ENCODE peak calls at places on chromosomes 2 and 18, in four cellular contexts. One of them, this sample, is unnamed.

GRCh38 chr2:219384872-219385271 is 2.8 kb downstream of the DNPEP start:
- DNase-seq in K562: no peak
- DNase-seq in WTC11: no peak
- DNase-seq in HepG2: no peak
- DNase-seq in this sample: no peak

GRCh38 chr2:232478571-232479340 is 8.9 kb downstream of the ECEL1 start:
- DNase-seq in WTC11: no peak
- DNase-seq in HepG2: no peak
- DNase-seq in K562: no peak
- DNase-seq in this sample: no peak

GRCh38 chr2:235021752-235022151 is 69.9 kb downstream of the SH3BP4 start:
- DNase-seq in HepG2: no peak
- DNase-seq in K562: no peak
- DNase-seq in WTC11: no peak
- DNase-seq in this sample: peak; percentile 34

GRCh38 chr2:177392373-177393246 is at the start of gene AGPS:
- DNase-seq in HepG2: peak; percentile 73
- DNase-seq in K562: peak; percentile 94
- DNase-seq in WTC11: peak; percentile 79
- DNase-seq in this sample: peak; percentile 80

GRCh38 chr2:108538000-108538625 is 3.8 kb downstream of the LIMS1 start:
- DNase-seq in WTC11: no peak
- DNase-seq in K562: no peak
- DNase-seq in HepG2: no peak
- DNase-seq in this sample: no peak

GRCh38 chr2:85468096-85468703 is 49.7 kb downstream of the SH2D6 start:
- DNase-seq in WTC11: no peak
- DNase-seq in K562: peak; percentile 21
- DNase-seq in HepG2: peak; percentile 44
- DNase-seq in this sample: no peak

GRCh38 chr2:27320958-27321543 is 1.8 kb downstream of the MPV17 start:
- DNase-seq in K562: peak; percentile 90
- DNase-seq in HepG2: peak; percentile 99
- DNase-seq in WTC11: peak; percentile 37
- DNase-seq in this sample: peak; percentile 98

GRCh38 chr2:2466534-2466933 is 135.5 kb upstream of the MYT1L start:
- DNase-seq in K562: no peak
- DNase-seq in HepG2: no peak
- DNase-seq in WTC11: no peak
- DNase-seq in this sample: no peak

GRCh38 chr2:26542194-26542455 is 64.2 kb upstream of the OTOF start:
- DNase-seq in HepG2: no peak
- DNase-seq in WTC11: no peak
- DNase-seq in K562: no peak
- DNase-seq in this sample: no peak

GRCh38 chr2:204019572-204020501 is 83.3 kb downstream of the ICOS start:
- DNase-seq in K562: no peak
- DNase-seq in HepG2: no peak
- DNase-seq in WTC11: no peak
- DNase-seq in this sample: peak; percentile 30

GRCh38 chr18:80154293-80154692 is 45.2 kb downstream of the ADNP2 start:
- DNase-seq in WTC11: peak; percentile 51
- DNase-seq in HepG2: peak; percentile 30
- DNase-seq in K562: peak; percentile 35
- DNase-seq in this sample: peak; percentile 42

GRCh38 chr2:137228566-137228965 is 463.2 kb downstream of the THSD7B start:
- DNase-seq in HepG2: no peak
- DNase-seq in WTC11: no peak
- DNase-seq in K562: no peak
- DNase-seq in this sample: no peak

GRCh38 chr2:129801575-129801974 is 177.9 kb upstream of the RAB6C start:
- DNase-seq in HepG2: no peak
- DNase-seq in K562: no peak
- DNase-seq in WTC11: no peak
- DNase-seq in this sample: peak; percentile 11

GRCh38 chr2:120939595-120940318 is 204.1 kb downstream of the GLI2 start:
- DNase-seq in HepG2: no peak
- DNase-seq in K562: peak; percentile 65
- DNase-seq in WTC11: no peak
- DNase-seq in this sample: peak; percentile 56

GRCh38 chr2:54350422-54350821 is 94.4 kb upstream of the TSPYL6 start:
- DNase-seq in K562: no peak
- DNase-seq in HepG2: no peak
- DNase-seq in WTC11: no peak
- DNase-seq in this sample: no peak

GRCh38 chr2:64651590-64651989 is 2.1 kb downstream of the SERTAD2 start:
- DNase-seq in K562: peak; percentile 32
- DNase-seq in HepG2: no peak
- DNase-seq in WTC11: no peak
- DNase-seq in this sample: no peak

GRCh38 chr2:238501311-238501710 is 74.6 kb downstream of the ASB1 start:
- DNase-seq in WTC11: no peak
- DNase-seq in HepG2: no peak
- DNase-seq in K562: no peak
- DNase-seq in this sample: no peak

GRCh38 chr18:65852273-65852672 is 101.5 kb downstream of the CDH7 start:
- DNase-seq in K562: no peak
- DNase-seq in HepG2: no peak
- DNase-seq in WTC11: no peak
- DNase-seq in this sample: no peak

GRCh38 chr2:38146302-38146916 is 70.5 kb upstream of the CYP1B1 start:
- DNase-seq in K562: peak; percentile 71
- DNase-seq in WTC11: no peak
- DNase-seq in HepG2: no peak
- DNase-seq in this sample: peak; percentile 41

GRCh38 chr2:189613650-189614420 is 33.2 kb upstream of the SLC40A1 start:
- DNase-seq in WTC11: no peak
- DNase-seq in K562: no peak
- DNase-seq in HepG2: no peak
- DNase-seq in this sample: peak; percentile 37

GRCh38 chr2:13666582-13667414 is 950.1 kb downstream of the TRIB2 start:
- DNase-seq in WTC11: no peak
- DNase-seq in HepG2: no peak
- DNase-seq in K562: no peak
- DNase-seq in this sample: no peak

GRCh38 chr2:222561817-222562424 is 94.0 kb downstream of the FARSB start:
- DNase-seq in HepG2: peak; percentile 41
- DNase-seq in K562: peak; percentile 58
- DNase-seq in WTC11: peak; percentile 56
- DNase-seq in this sample: peak; percentile 53

GRCh38 chr2:167509585-167509984 is 621.3 kb downstream of the XIRP2 start:
- DNase-seq in HepG2: peak; percentile 60
- DNase-seq in WTC11: no peak
- DNase-seq in K562: no peak
- DNase-seq in this sample: no peak

GRCh38 chr2:237143676-237144440 is 58.2 kb downstream of the COPS8 start:
- DNase-seq in WTC11: no peak
- DNase-seq in K562: no peak
- DNase-seq in HepG2: no peak
- DNase-seq in this sample: no peak

GRCh38 chr2:162245737-162246136 is 2.5 kb upstream of the FAP start:
- DNase-seq in HepG2: no peak
- DNase-seq in WTC11: no peak
- DNase-seq in K562: no peak
- DNase-seq in this sample: no peak

GRCh38 chr2:222319576-222320440 is 21.0 kb upstream of the PAX3 start:
- DNase-seq in K562: no peak
- DNase-seq in HepG2: no peak
- DNase-seq in WTC11: peak; percentile 71
- DNase-seq in this sample: no peak

GRCh38 chr2:180625006-180625844 is 355.2 kb upstream of the UBE2E3 start:
- DNase-seq in WTC11: no peak
- DNase-seq in HepG2: no peak
- DNase-seq in K562: no peak
- DNase-seq in this sample: no peak

GRCh38 chr2:186422226-186422625 is 63.8 kb upstream of the ZC3H15 start:
- DNase-seq in K562: no peak
- DNase-seq in HepG2: no peak
- DNase-seq in WTC11: no peak
- DNase-seq in this sample: no peak

GRCh38 chr2:26941486-26941885 is 29.0 kb upstream of the MAPRE3 start:
- DNase-seq in K562: no peak
- DNase-seq in WTC11: no peak
- DNase-seq in HepG2: no peak
- DNase-seq in this sample: no peak

GRCh38 chr2:241129086-241129871 is 20.0 kb downstream of the PASK start:
- DNase-seq in WTC11: no peak
- DNase-seq in K562: no peak
- DNase-seq in HepG2: no peak
- DNase-seq in this sample: no peak

GRCh38 chr2:24920813-24921441 is 890 bp upstream of the ADCY3 start:
- DNase-seq in HepG2: peak; percentile 21
- DNase-seq in WTC11: peak; percentile 41
- DNase-seq in K562: peak; percentile 58
- DNase-seq in this sample: peak; percentile 75

GRCh38 chr2:67596871-67597270 is 199.7 kb downstream of the ETAA1 start:
- DNase-seq in HepG2: no peak
- DNase-seq in K562: no peak
- DNase-seq in WTC11: no peak
- DNase-seq in this sample: no peak

GRCh38 chr2:142755191-142755590 is 122.3 kb upstream of the KYNU start:
- DNase-seq in WTC11: no peak
- DNase-seq in K562: no peak
- DNase-seq in HepG2: no peak
- DNase-seq in this sample: no peak

GRCh38 chr2:147364597-147364996 is 480.2 kb upstream of the ACVR2A start:
- DNase-seq in WTC11: no peak
- DNase-seq in K562: no peak
- DNase-seq in HepG2: no peak
- DNase-seq in this sample: no peak

GRCh38 chr18:38718365-38718901 is 1152.8 kb upstream of the CELF4 start:
- DNase-seq in K562: peak; percentile 18
- DNase-seq in HepG2: no peak
- DNase-seq in WTC11: peak; percentile 10
- DNase-seq in this sample: no peak

GRCh38 chr2:190887089-190887488 is 6.5 kb downstream of the GLS start:
- DNase-seq in K562: no peak
- DNase-seq in HepG2: no peak
- DNase-seq in WTC11: no peak
- DNase-seq in this sample: peak; percentile 31

DNA sequence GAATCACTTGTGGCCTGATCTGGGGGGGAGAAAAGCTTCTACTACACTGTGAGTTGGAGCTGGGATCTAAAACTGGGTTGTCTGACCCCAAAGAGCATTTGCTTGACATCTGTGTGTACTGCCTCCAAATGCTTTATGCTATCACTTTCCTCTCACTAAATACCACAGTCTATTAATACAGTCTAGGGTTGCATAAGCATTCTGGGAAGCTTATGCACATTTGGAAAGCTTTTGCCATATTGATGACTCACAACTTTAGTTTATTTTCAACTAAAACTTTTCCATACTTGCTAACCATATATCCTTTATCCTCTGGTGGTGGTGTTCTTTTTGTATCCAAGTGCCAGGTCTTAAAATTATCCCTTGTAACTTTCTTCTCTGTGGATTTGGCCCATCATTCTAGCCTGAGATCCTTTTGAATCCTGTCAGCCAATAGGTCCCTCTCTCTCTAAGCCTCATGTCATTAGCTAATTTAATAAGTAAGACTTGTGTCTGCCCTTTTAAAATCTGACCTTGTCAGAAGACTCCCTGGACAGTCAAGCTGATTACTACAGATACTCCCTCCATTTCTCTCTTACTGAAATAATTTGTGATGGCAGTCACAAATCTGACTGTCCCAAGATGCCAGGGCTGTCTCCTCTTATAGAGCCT is 72.6 kb downstream of the NXPH2 start:
- DNase-seq in HepG2: no peak
- DNase-seq in K562: no peak
- DNase-seq in WTC11: no peak
- DNase-seq in this sample: no peak
- TF ChIP-seq HMGXB4 in HepG2: no peak
- TF ChIP-seq HMGXB4 in K562: no peak
- TF ChIP-seq HMGXB4 in WTC11: no peak
- TF ChIP-seq HMGXB4 in this sample: no peak

GRCh38 chr2:128374711-128375413 is 56.2 kb upstream of the HS6ST1 start:
- DNase-seq in WTC11: peak; percentile 3
- DNase-seq in HepG2: no peak
- DNase-seq in K562: no peak
- DNase-seq in this sample: no peak

GRCh38 chr2:128375454-128375853 is 56.8 kb upstream of the HS6ST1 start:
- DNase-seq in HepG2: no peak
- DNase-seq in K562: no peak
- DNase-seq in WTC11: peak; percentile 4
- DNase-seq in this sample: no peak

GRCh38 chr2:128373346-128374000 is 54.8 kb upstream of the HS6ST1 start:
- DNase-seq in K562: no peak
- DNase-seq in HepG2: no peak
- DNase-seq in WTC11: peak; percentile 2
- DNase-seq in this sample: no peak

GRCh38 chr2:128372621-128373341 is 54.1 kb upstream of the HS6ST1 start:
- DNase-seq in K562: no peak
- DNase-seq in HepG2: no peak
- DNase-seq in WTC11: peak; percentile 6
- DNase-seq in this sample: no peak

GRCh38 chr2:128374001-128374710 is 55.5 kb upstream of the HS6ST1 start:
- DNase-seq in HepG2: peak; percentile 32
- DNase-seq in K562: no peak
- DNase-seq in WTC11: peak; percentile 2
- DNase-seq in this sample: no peak
- TF ChIP-seq HMGXB4 in HepG2: no peak
- TF ChIP-seq HMGXB4 in K562: no peak
- TF ChIP-seq HMGXB4 in WTC11: no peak
- TF ChIP-seq HMGXB4 in this sample: no peak

DNA sequence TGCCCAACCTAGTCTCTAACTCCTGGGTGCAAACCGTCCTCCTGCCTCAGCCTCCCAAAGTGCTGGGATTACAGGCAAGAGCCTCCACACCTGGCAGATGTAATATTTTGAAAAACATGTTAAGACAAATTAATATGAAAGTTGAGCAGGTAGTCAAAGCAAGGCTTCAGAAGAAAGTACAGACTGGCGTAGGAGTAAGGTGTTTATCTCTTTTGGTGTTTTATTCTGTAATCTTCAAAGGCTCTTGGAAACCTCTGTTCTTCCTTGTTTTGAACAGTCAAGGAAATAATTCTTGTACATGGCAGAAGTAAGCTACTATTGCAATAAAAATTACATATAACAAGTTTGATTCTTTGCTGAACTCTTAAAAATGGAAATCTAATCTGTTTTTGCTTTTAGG is 5.3 kb downstream of the RNF138 start:
- DNase-seq in HepG2: no peak
- DNase-seq in K562: no peak
- DNase-seq in WTC11: no peak
- DNase-seq in this sample: no peak
- TF ChIP-seq HMGXB4 in HepG2: no peak
- TF ChIP-seq HMGXB4 in K562: no peak
- TF ChIP-seq HMGXB4 in WTC11: no peak
- TF ChIP-seq HMGXB4 in this sample: no peak

GRCh38 chr18:28511421-28511821 is 334.5 kb upstream of the CDH2 start:
- DNase-seq in WTC11: no peak
- DNase-seq in K562: no peak
- DNase-seq in HepG2: no peak
- DNase-seq in this sample: no peak

GRCh38 chr18:28514699-28515098 is 337.8 kb upstream of the CDH2 start:
- DNase-seq in HepG2: no peak
- DNase-seq in WTC11: no peak
- DNase-seq in K562: no peak
- DNase-seq in this sample: no peak

GRCh38 chr18:28510210-28510609 is 333.3 kb upstream of the CDH2 start:
- DNase-seq in HepG2: no peak
- DNase-seq in K562: no peak
- DNase-seq in WTC11: no peak
- DNase-seq in this sample: no peak

GRCh38 chr18:28512357-28512756 is 335.4 kb upstream of the CDH2 start:
- DNase-seq in HepG2: no peak
- DNase-seq in WTC11: no peak
- DNase-seq in K562: no peak
- DNase-seq in this sample: no peak
- TF ChIP-seq HMGXB4 in HepG2: no peak
- TF ChIP-seq HMGXB4 in WTC11: no peak
- TF ChIP-seq HMGXB4 in K562: no peak
- TF ChIP-seq HMGXB4 in this sample: no peak